ENCODE peak calls at places on chromosomes 11 and 22, in four cellular contexts. G is K562, U is SK-N-SH, V is HepG2. B is an unnamed sample.

GRCh38 chr11:112280268-112281126 is 19.8 kb upstream of the PLET1 start:
- DNase-seq in G (peak; percentile 87), V (peak; percentile 72), U (peak; percentile 85), B (peak; percentile 37)

GRCh38 chr11:132187814-132188213 is 817.4 kb downstream of the NTM start:
- DNase-seq in V (no peak), U (no peak), G (no peak), B (no peak)

GRCh38 chr22:31286360-31287255 is 5.7 kb downstream of the PIK3IP1 start:
- DNase-seq in V (no peak), G (no peak), U (no peak), B (no peak)

GRCh38 chr11:115325523-115325922 is 178.7 kb downstream of the CADM1 start:
- DNase-seq in U (no peak), G (no peak), V (no peak), B (no peak)

GRCh38 chr11:30377347-30377746 is 54.4 kb downstream of the ARL14EP start:
- DNase-seq in U (no peak), G (no peak), V (no peak), B (no peak)

GRCh38 chr11:65452806-65453490 is 30.4 kb downstream of the NEAT1 start:
- DNase-seq in G (no peak), V (no peak), U (peak; percentile 84), B (no peak)

GRCh38 chr22:42074153-42074750 is at the start of gene PHETA2:
- DNase-seq in U (peak; percentile 65), G (no peak), V (no peak), B (no peak)

GRCh38 chr22:36194971-36195370 is 6.6 kb downstream of the APOL4 start:
- DNase-seq in G (peak; percentile 56), U (peak; percentile 57), V (peak; percentile 40), B (no peak)

GRCh38 chr11:117933930-117934329 is 4.7 kb upstream of the TMPRSS13 start:
- DNase-seq in V (no peak), U (no peak), G (no peak), B (no peak)

GRCh38 chr11:63974259-63975143 is at the start of gene COX8A:
- DNase-seq in V (peak; percentile 99), U (peak; percentile 94), G (peak; percentile 100), B (peak; percentile 99)

GRCh38 chr11:130179396-130180306 is 20.1 kb downstream of the ST14 start:
- DNase-seq in G (no peak), U (no peak), V (no peak), B (no peak)

GRCh38 chr11:7871056-7871455 is 60.0 kb downstream of the OR10A6 start:
- DNase-seq in G (no peak), V (no peak), U (no peak), B (no peak)

GRCh38 chr22:44126807-44127206 is 53.9 kb upstream of the PARVG start:
- DNase-seq in U (no peak), V (no peak), G (no peak), B (no peak)

GRCh38 chr11:17838102-17838501 is 103.5 kb downstream of the KCNC1 start:
- DNase-seq in V (no peak), U (no peak), G (no peak), B (no peak)

GRCh38 chr11:19853016-19853415 is 140.4 kb downstream of the NAV2 start:
- DNase-seq in V (no peak), U (no peak), G (no peak), B (no peak)

GRCh38 chr11:77428598-77428997 is 45.3 kb downstream of the PAK1 start:
- DNase-seq in U (no peak), V (no peak), G (no peak), B (no peak)

GRCh38 chr11:76203131-76203925 is 3.0 kb downstream of the WNT11 start:
- DNase-seq in V (no peak), U (no peak), G (no peak), B (no peak)

GRCh38 chr11:72813740-72814138 is 472 bp upstream of the ATG16L2 start:
- DNase-seq in V (peak; percentile 65), U (peak; percentile 91), G (peak; percentile 86), B (no peak)

GRCh38 chr11:85752890-85753581 is 57.9 kb downstream of the SYTL2 start:
- DNase-seq in V (no peak), G (no peak), U (no peak), B (no peak)

GRCh38 chr11:110833033-110833484 is 120.8 kb upstream of the ARHGAP20 start:
- DNase-seq in G (no peak), V (no peak), U (no peak), B (no peak)

GRCh38 chr11:68891356-68891948 is 12.2 kb downstream of the MRPL21 start:
- DNase-seq in G (no peak), V (no peak), U (no peak), B (no peak)

GRCh38 chr22:44622147-44622427 is 79.9 kb upstream of the PRR5 start:
- DNase-seq in V (no peak), G (peak; percentile 27), U (peak; percentile 66), B (no peak)

GRCh38 chr11:13777341-13777985 is 109.0 kb downstream of the FAR1 start:
- DNase-seq in G (no peak), U (no peak), V (no peak), B (no peak)

GRCh38 chr22:27801616-27802388 is at the start of gene MN1:
- DNase-seq in V (no peak), G (no peak), U (peak; percentile 89), B (no peak)
- TF ChIP-seq NFIC in V (no peak), G (no peak), U (no peak), B (no peak)

DNA sequence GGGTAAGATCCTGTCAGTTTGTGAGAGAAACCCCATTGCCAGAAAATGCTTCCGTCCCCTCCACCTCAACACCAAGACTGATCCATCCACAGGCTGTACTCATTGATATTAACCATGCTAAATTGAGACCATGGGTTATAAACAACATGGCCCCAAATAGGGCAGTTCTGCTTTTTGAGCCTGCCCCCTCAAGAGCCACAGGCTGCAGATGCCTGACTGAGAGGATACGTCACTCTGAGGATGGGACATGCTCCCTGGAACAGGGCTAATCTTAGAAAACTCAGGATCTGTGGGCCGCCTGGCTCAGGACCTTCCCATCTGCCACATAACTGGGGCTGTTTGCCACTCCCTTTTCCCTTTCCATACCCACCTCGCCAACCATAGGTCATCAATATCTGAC is 99.8 kb downstream of the MICAL2 start:
- DNase-seq in V (no peak), U (no peak), G (no peak), B (no peak)
- TF ChIP-seq ZBTB33 in V (no peak), U (no peak), G (no peak), B (no peak)

DNA sequence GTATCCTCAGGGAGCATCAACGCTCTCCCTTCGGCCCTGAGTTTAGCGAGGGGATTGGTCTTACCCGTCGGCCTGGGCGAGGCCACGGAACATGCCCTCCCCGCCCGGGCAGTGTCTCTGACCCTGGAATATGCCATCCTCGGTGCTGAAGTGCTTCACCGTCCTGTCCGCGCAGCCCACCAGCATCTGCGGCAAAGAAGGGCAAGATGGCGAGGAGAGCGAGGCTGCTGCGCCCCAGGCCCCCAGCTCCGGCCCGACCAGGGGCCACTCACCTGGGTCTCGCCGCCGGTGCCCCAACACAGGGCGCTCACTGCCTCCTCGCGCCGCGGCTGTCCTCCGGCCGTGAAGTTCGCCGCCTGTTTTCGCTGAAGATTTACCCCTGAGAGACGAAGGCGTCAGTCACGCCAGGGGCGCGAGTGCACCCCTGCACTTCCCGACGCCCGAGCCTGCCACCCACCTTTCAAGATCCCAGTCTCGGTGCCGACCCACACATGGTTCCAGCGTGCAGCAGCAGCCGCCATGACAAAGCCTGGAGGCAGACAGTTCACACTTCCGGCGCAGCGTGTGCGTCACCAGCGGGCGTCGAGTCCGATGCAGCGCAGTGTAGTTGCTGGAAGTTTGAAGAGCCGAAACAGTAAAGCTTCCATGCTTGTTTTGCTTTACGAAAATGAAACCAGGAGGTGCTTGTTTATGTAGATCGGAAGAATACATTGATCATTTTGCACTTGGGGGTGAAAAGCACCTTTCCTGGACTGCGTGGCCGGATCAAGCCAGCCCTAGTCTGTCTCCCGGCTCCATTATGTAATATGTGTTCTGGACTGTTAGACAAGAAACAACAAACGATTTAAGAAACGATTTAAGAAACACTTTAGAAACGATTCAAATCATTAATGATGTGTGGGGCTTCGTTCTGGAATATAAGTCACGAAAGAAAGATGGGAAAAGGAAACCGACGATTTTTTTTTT is at the start of gene WDR74:
- DNase-seq in U (peak; percentile 86), G (peak; percentile 96), V (peak; percentile 91), B (peak; percentile 93)
- TF ChIP-seq REST in U (peak; percentile 71), G (peak; percentile 42), V (no peak), B (no peak)

DNA sequence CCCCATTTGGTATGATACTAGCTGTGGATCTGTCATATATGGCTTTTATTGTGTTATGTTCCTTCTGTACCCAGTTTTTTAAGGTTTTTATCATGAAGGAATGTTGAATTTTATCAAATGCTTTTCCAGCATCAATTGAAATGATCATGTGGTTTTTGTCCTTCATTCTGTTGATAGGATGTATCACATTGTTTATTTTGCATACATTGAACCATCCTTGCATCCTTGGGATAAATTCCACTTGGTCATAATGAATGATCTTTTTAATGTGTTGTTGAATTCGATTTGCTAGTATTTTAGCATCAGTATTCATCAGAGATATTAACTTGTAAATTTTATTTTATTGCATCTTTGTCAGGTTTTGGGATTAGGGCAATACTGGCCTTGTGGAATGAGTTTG is 31.1 kb downstream of the TAF1D start:
- DNase-seq in G (no peak), U (no peak), V (no peak), B (no peak)
- TF ChIP-seq NFIC in G (no peak), U (no peak), V (no peak), B (no peak)

GRCh38 chr11:31810779-31811647 is at the start of gene PAX6:
- DNase-seq in V (peak; percentile 51), U (peak; percentile 60), G (peak; percentile 87), B (peak; percentile 5)
- TF ChIP-seq ZBTB33 in V (no peak), U (no peak), G (peak; percentile 60), B (no peak)

GRCh38 chr22:19432092-19432844 is at the start of gene MRPL40:
- DNase-seq in G (peak; percentile 100), U (peak; percentile 98), V (peak; percentile 86), B (peak; percentile 76)
- TF ChIP-seq REST in G (peak; percentile 94), U (peak; percentile 68), V (no peak), B (no peak)

GRCh38 chr11:2260491-2261364 is 9.7 kb downstream of the ASCL2 start:
- DNase-seq in G (no peak), U (peak; percentile 43), V (no peak), B (no peak)
- TF ChIP-seq NFIC in G (no peak), U (no peak), V (no peak), B (no peak)